ENCODE peak calls at places on chromosomes 4 and X, in ten cellular contexts. R is GM10248; P is activated CD4-positive, alpha-beta T cell treated with anti-CD3 and anti-CD28 coated beads, Interleukin-2, amount 10 ng/mL, durations not matched to agents 24 days and 14 days; W is Calu3; G is stimulated activated naive CD8-positive, alpha-beta T cell treated with anti-CD3 and anti-CD28 coated beads, Interleukin-15, Interleukin-2, amounts not matched to agents 100 U/mL and 50 U/mL, for 24 hours; C is GM12864; L is foreskin fibroblast; E is cardiac fibroblast; F is stimulated activated naive CD4-positive, alpha-beta T cell; K is choroid plexus epithelial cell. H is an unnamed sample.

GRCh38 chrX:120575379-120576114 is 14.8 kb upstream of the CUL4B start:
- DNase-seq in P (no peak), L (no peak), G (no peak), E (no peak), R (no peak), W (no peak), F (no peak), C (no peak), K (no peak), H (no peak)

GRCh38 chr4:119721878-119722277 is 93.3 kb upstream of the PDE5A start:
- DNase-seq in E (no peak), P (no peak), W (peak; percentile 16), R (no peak), C (no peak), G (no peak), L (no peak), F (no peak), K (no peak), H (no peak)

GRCh38 chrX:108468486-108468885 is 28.8 kb downstream of the COL4A5 start:
- DNase-seq in C (no peak), L (peak; percentile 63), F (no peak), G (no peak), E (peak; percentile 51), R (no peak), P (no peak), W (no peak), K (peak; percentile 68), H (no peak)

GRCh38 chr4:68361146-68361589 is 11.3 kb upstream of the YTHDC1 start:
- DNase-seq in E (peak; percentile 62), G (no peak), C (no peak), K (peak; percentile 72), R (no peak), P (no peak), F (no peak), W (peak; percentile 25), L (peak; percentile 75), H (peak; percentile 54)

GRCh38 chr4:2786152-2786671 is 6.7 kb upstream of the SH3BP2 start:
- DNase-seq in K (no peak), G (peak; percentile 81), P (peak; percentile 81), W (no peak), F (peak; percentile 30), R (peak; percentile 69), E (no peak), L (no peak), C (no peak), H (no peak)

GRCh38 chr4:138996090-138996489 is 19.5 kb upstream of the NOCT start:
- DNase-seq in W (no peak), C (no peak), G (no peak), P (no peak), F (no peak), R (no peak), E (no peak), K (no peak), L (no peak), H (no peak)

GRCh38 chr4:3644849-3645627 is 112.8 kb upstream of the LRPAP1 start:
- DNase-seq in C (no peak), W (no peak), K (no peak), G (no peak), E (peak; percentile 11), P (no peak), L (peak; percentile 43), F (no peak), R (no peak), H (peak; percentile 15)

GRCh38 chrX:23610491-23610890 is 56.8 kb upstream of the PRDX4 start:
- DNase-seq in G (no peak), R (no peak), K (no peak), F (no peak), W (no peak), L (peak; percentile 20), E (peak; percentile 7), P (no peak), C (no peak), H (no peak)

GRCh38 chr4:125836597-125837195 is 521.9 kb downstream of the FAT4 start:
- DNase-seq in E (peak; percentile 2), F (no peak), K (peak; percentile 11), L (no peak), R (no peak), C (no peak), W (no peak), G (no peak), P (no peak), H (no peak)

GRCh38 chr4:53479731-53480525 is 102.5 kb downstream of the FIP1L1 start:
- DNase-seq in G (no peak), F (no peak), C (no peak), R (no peak), W (no peak), E (peak; percentile 70), K (peak; percentile 47), L (peak; percentile 78), P (no peak), H (no peak)

GRCh38 chr4:70746179-70746839 is 24.5 kb downstream of the RUFY3 start:
- DNase-seq in R (no peak), E (peak; percentile 91), W (no peak), G (no peak), C (no peak), L (peak; percentile 64), F (no peak), P (no peak), K (peak; percentile 88), H (no peak)

GRCh38 chr4:127623755-127624087 is 9.0 kb upstream of the INTU start:
- DNase-seq in L (peak; percentile 73), R (peak; percentile 13), G (peak; percentile 13), E (peak; percentile 27), P (no peak), F (no peak), K (peak; percentile 57), C (no peak), W (no peak), H (peak; percentile 17)

GRCh38 chrX:47540754-47541538 is 20.1 kb upstream of the ARAF start:
- DNase-seq in P (no peak), K (peak; percentile 95), E (peak; percentile 93), R (peak; percentile 58), G (no peak), W (peak; percentile 71), L (peak; percentile 91), F (no peak), C (no peak), H (peak; percentile 90)

GRCh38 chr4:175252642-175253041 is 334.5 kb downstream of the ADAM29 start:
- DNase-seq in K (no peak), E (no peak), C (no peak), W (no peak), F (no peak), L (no peak), R (no peak), G (no peak), P (no peak), H (no peak)

GRCh38 chrX:55489315-55490009 is at the start of gene USP51:
- DNase-seq in E (peak; percentile 8), P (peak; percentile 66), L (peak; percentile 53), R (peak; percentile 44), G (peak; percentile 20), W (peak; percentile 4), C (no peak), K (peak; percentile 65), F (peak; percentile 48), H (peak; percentile 11)

GRCh38 chr4:124157781-124158180 is 554.8 kb downstream of the ANKRD50 start:
- DNase-seq in L (no peak), R (no peak), W (no peak), K (no peak), G (no peak), C (no peak), E (no peak), F (no peak), P (no peak), H (no peak)

GRCh38 chrX:1108451-1109445 is 103.7 kb downstream of the CRLF2 start:
- DNase-seq in G (no peak), P (no peak), L (no peak), C (no peak), F (no peak), K (no peak), R (no peak), W (no peak), E (no peak), H (no peak)

GRCh38 chr4:186037692-186038658 is 31.0 kb upstream of the TLR3 start:
- DNase-seq in L (peak; percentile 87), W (peak; percentile 39), G (peak; percentile 12), F (no peak), K (peak; percentile 95), P (peak; percentile 78), C (peak; percentile 52), R (peak; percentile 69), E (peak; percentile 93), H (peak; percentile 77)

GRCh38 chrX:70030242-70030823 is 19.4 kb downstream of the AWAT2 start:
- DNase-seq in K (peak; percentile 68), P (peak; percentile 83), L (peak; percentile 49), E (peak; percentile 75), F (no peak), W (peak; percentile 73), G (peak; percentile 35), C (no peak), R (peak; percentile 50), H (peak; percentile 61)

GRCh38 chrX:78024349-78025108 is 55.1 kb upstream of the PGAM4 start:
- DNase-seq in G (no peak), W (peak; percentile 67), R (peak; percentile 45), C (no peak), F (peak; percentile 13), P (peak; percentile 71), E (peak; percentile 56), K (peak; percentile 15), L (peak; percentile 16), H (peak; percentile 33)

GRCh38 chrX:413322-414201 is 26.9 kb upstream of the PPP2R3B start:
- DNase-seq in P (no peak), K (peak; percentile 44), R (no peak), E (peak; percentile 27), G (no peak), W (no peak), C (no peak), F (no peak), L (peak; percentile 56), H (no peak)

GRCh38 chr4:6032249-6033244 is 14.3 kb upstream of the C4orf50 start:
- DNase-seq in R (no peak), F (no peak), L (no peak), E (no peak), P (no peak), W (no peak), C (no peak), K (no peak), G (no peak), H (peak; percentile 48)

GRCh38 chr4:168162604-168163003 is 70.3 kb downstream of the ANXA10 start:
- DNase-seq in C (no peak), R (no peak), P (no peak), W (no peak), F (no peak), G (no peak), E (peak; percentile 81), K (peak; percentile 58), L (peak; percentile 15), H (no peak)

GRCh38 chr4:1463088-1463926 is 57.1 kb upstream of the NKX1-1 start:
- DNase-seq in K (peak; percentile 69), C (no peak), F (no peak), E (peak; percentile 45), R (no peak), P (no peak), W (no peak), L (peak; percentile 85), G (no peak), H (no peak)

GRCh38 chrX:29662759-29663503 is 552.4 kb upstream of the MAGEB2 start:
- DNase-seq in P (no peak), L (peak; percentile 86), F (no peak), K (peak; percentile 92), W (peak; percentile 70), G (no peak), C (peak; percentile 2), R (no peak), E (peak; percentile 94), H (peak; percentile 71)

GRCh38 chrX:9171841-9172240 is 137.9 kb upstream of the FAM9B start:
- DNase-seq in G (no peak), P (no peak), E (peak; percentile 60), C (no peak), R (no peak), K (peak; percentile 25), L (peak; percentile 90), F (no peak), W (no peak), H (no peak)

GRCh38 chr4:156888762-156889161 is 82.8 kb downstream of the PDGFC start:
- DNase-seq in G (no peak), C (no peak), F (no peak), P (no peak), K (peak; percentile 81), W (no peak), L (peak; percentile 71), R (no peak), E (peak; percentile 94), H (no peak)

GRCh38 chrX:45070116-45071007 is 130.3 kb downstream of the DIPK2B start:
- DNase-seq in G (no peak), F (peak; percentile 3), C (peak; percentile 31), L (peak; percentile 53), P (peak; percentile 64), K (peak; percentile 75), R (peak; percentile 9), W (peak; percentile 12), E (peak; percentile 70), H (peak; percentile 4)